ENCODE peak calls at places on chromosomes 12 and 14, in six cellular contexts. One of them, this sample, is unnamed.

GRCh38 chr12:12887471-12887870 is 3.9 kb upstream of the GPRC5A start:
- DNase-seq in IMR-90: no peak
- DNase-seq in astrocyte of the cerebellum: no peak
- DNase-seq in GM20000: no peak
- DNase-seq in hypothalamus: no peak
- DNase-seq in astrocyte of the spinal cord: no peak
- DNase-seq in this sample: no peak

GRCh38 chr12:106113042-106113441 is 25.7 kb downstream of the NUAK1 start:
- DNase-seq in IMR-90: peak
- DNase-seq in astrocyte of the cerebellum: no peak
- DNase-seq in GM20000: no peak
- DNase-seq in hypothalamus: no peak
- DNase-seq in astrocyte of the spinal cord: peak
- DNase-seq in this sample: peak

GRCh38 chr14:68520637-68521556 is 272.0 kb downstream of the ZFP36L1 start:
- DNase-seq in IMR-90: no peak
- DNase-seq in astrocyte of the cerebellum: no peak
- DNase-seq in GM20000: no peak
- DNase-seq in hypothalamus: no peak
- DNase-seq in astrocyte of the spinal cord: no peak
- DNase-seq in this sample: no peak

GRCh38 chr12:98973395-98973794 is 328.3 kb downstream of the APAF1 start:
- DNase-seq in IMR-90: no peak
- DNase-seq in astrocyte of the cerebellum: no peak
- DNase-seq in GM20000: no peak
- DNase-seq in hypothalamus: no peak
- DNase-seq in astrocyte of the spinal cord: peak
- DNase-seq in this sample: no peak

GRCh38 chr12:70497508-70497907 is 131.4 kb downstream of the KCNMB4 start:
- DNase-seq in IMR-90: no peak
- DNase-seq in astrocyte of the cerebellum: no peak
- DNase-seq in GM20000: no peak
- DNase-seq in hypothalamus: no peak
- DNase-seq in astrocyte of the spinal cord: no peak
- DNase-seq in this sample: no peak

GRCh38 chr12:51390457-51391046 is 654 bp downstream of the GALNT6 start:
- DNase-seq in IMR-90: no peak
- DNase-seq in astrocyte of the cerebellum: no peak
- DNase-seq in GM20000: no peak
- DNase-seq in hypothalamus: no peak
- DNase-seq in astrocyte of the spinal cord: no peak
- DNase-seq in this sample: no peak

GRCh38 chr12:85951823-85952222 is 77.7 kb downstream of the NTS start:
- DNase-seq in IMR-90: peak
- DNase-seq in astrocyte of the cerebellum: peak
- DNase-seq in GM20000: no peak
- DNase-seq in hypothalamus: no peak
- DNase-seq in astrocyte of the spinal cord: peak
- DNase-seq in this sample: no peak

GRCh38 chr14:83257466-83258439 is 1724.1 kb upstream of the SEL1L start:
- DNase-seq in IMR-90: no peak
- DNase-seq in astrocyte of the cerebellum: no peak
- DNase-seq in GM20000: no peak
- DNase-seq in hypothalamus: no peak
- DNase-seq in astrocyte of the spinal cord: no peak
- DNase-seq in this sample: no peak

GRCh38 chr14:59358105-59358504 is 107.1 kb downstream of the GPR135 start:
- DNase-seq in IMR-90: peak
- DNase-seq in astrocyte of the cerebellum: no peak
- DNase-seq in GM20000: no peak
- DNase-seq in hypothalamus: no peak
- DNase-seq in astrocyte of the spinal cord: no peak
- DNase-seq in this sample: no peak

GRCh38 chr12:727321-727720 is 25.1 kb upstream of the WNK1 start:
- DNase-seq in IMR-90: peak
- DNase-seq in astrocyte of the cerebellum: no peak
- DNase-seq in GM20000: no peak
- DNase-seq in hypothalamus: no peak
- DNase-seq in astrocyte of the spinal cord: peak
- DNase-seq in this sample: no peak

GRCh38 chr12:40825156-40825555 is 132.9 kb downstream of the CNTN1 start:
- DNase-seq in IMR-90: no peak
- DNase-seq in astrocyte of the cerebellum: no peak
- DNase-seq in GM20000: no peak
- DNase-seq in hypothalamus: no peak
- DNase-seq in astrocyte of the spinal cord: no peak
- DNase-seq in this sample: no peak

GRCh38 chr12:71164877-71165197 is 7.0 kb upstream of the TSPAN8 start:
- DNase-seq in IMR-90: no peak
- DNase-seq in astrocyte of the cerebellum: no peak
- DNase-seq in GM20000: no peak
- DNase-seq in hypothalamus: no peak
- DNase-seq in astrocyte of the spinal cord: peak
- DNase-seq in this sample: no peak

GRCh38 chr12:119051474-119051873 is 70.1 kb downstream of the SRRM4 start:
- DNase-seq in IMR-90: no peak
- DNase-seq in astrocyte of the cerebellum: no peak
- DNase-seq in GM20000: no peak
- DNase-seq in hypothalamus: no peak
- DNase-seq in astrocyte of the spinal cord: no peak
- DNase-seq in this sample: no peak

GRCh38 chr14:75812592-75812991 is 151.5 kb downstream of the TTLL5 start:
- DNase-seq in IMR-90: no peak
- DNase-seq in astrocyte of the cerebellum: no peak
- DNase-seq in GM20000: no peak
- DNase-seq in hypothalamus: no peak
- DNase-seq in astrocyte of the spinal cord: no peak
- DNase-seq in this sample: no peak

GRCh38 chr12:123712780-123713319 is 697 bp downstream of the ATP6V0A2 start:
- DNase-seq in IMR-90: no peak
- DNase-seq in astrocyte of the cerebellum: no peak
- DNase-seq in GM20000: no peak
- DNase-seq in hypothalamus: no peak
- DNase-seq in astrocyte of the spinal cord: peak
- DNase-seq in this sample: no peak

GRCh38 chr12:105911966-105912365 is 226.8 kb downstream of the NUAK1 start:
- DNase-seq in IMR-90: no peak
- DNase-seq in astrocyte of the cerebellum: no peak
- DNase-seq in GM20000: no peak
- DNase-seq in hypothalamus: no peak
- DNase-seq in astrocyte of the spinal cord: no peak
- DNase-seq in this sample: no peak

GRCh38 chr14:75906680-75907280 is 75.0 kb downstream of the TGFB3 start:
- DNase-seq in IMR-90: peak
- DNase-seq in astrocyte of the cerebellum: peak
- DNase-seq in GM20000: peak
- DNase-seq in hypothalamus: peak
- DNase-seq in astrocyte of the spinal cord: peak
- DNase-seq in this sample: no peak

This sample was measured in stimulated activated CD8-positive, alpha-beta memory T cell treated with anti-CD3 and anti-CD28 coated beads, Interleukin-7, amount 100 ng/mL, for 48 hours.